ENCODE peak calls at places on chromosomes 7 and 10, in four cellular contexts. One of them, this sample, is unnamed.

GRCh38 chr10:55329796-55330195 is 528.8 kb upstream of the PCDH15 start:
- DNase-seq in endothelial cell: no peak
- DNase-seq in right lobe of liver: no peak
- DNase-seq in RPMI7951: no peak
- DNase-seq in this sample: no peak

GRCh38 chr7:157685430-157686284 is 348.9 kb downstream of the DNAJB6 start:
- DNase-seq in endothelial cell: no peak
- DNase-seq in right lobe of liver: no peak
- DNase-seq in RPMI7951: no peak
- DNase-seq in this sample: no peak

GRCh38 chr7:74284781-74285259 is 4.4 kb upstream of the CLIP2 start:
- DNase-seq in endothelial cell: no peak
- DNase-seq in right lobe of liver: no peak
- DNase-seq in RPMI7951: no peak
- DNase-seq in this sample: peak; percentile 61

GRCh38 chr7:55964802-55965470 is 551 bp downstream of the NIPSNAP2 start:
- DNase-seq in endothelial cell: peak; percentile 65
- DNase-seq in right lobe of liver: peak; percentile 94
- DNase-seq in RPMI7951: peak; percentile 72
- DNase-seq in this sample: peak; percentile 86

GRCh38 chr7:157032644-157033482 is 22.4 kb upstream of the MNX1 start:
- DNase-seq in endothelial cell: no peak
- DNase-seq in right lobe of liver: no peak
- DNase-seq in RPMI7951: peak; percentile 61
- DNase-seq in this sample: no peak

GRCh38 chr7:157397751-157398691 is 61.2 kb downstream of the DNAJB6 start:
- DNase-seq in endothelial cell: peak; percentile 48
- DNase-seq in right lobe of liver: no peak
- DNase-seq in RPMI7951: peak; percentile 66
- DNase-seq in this sample: peak; percentile 79

GRCh38 chr10:112429147-112429546 is 17.6 kb downstream of the ZDHHC6 start:
- DNase-seq in endothelial cell: no peak
- DNase-seq in right lobe of liver: no peak
- DNase-seq in RPMI7951: no peak
- DNase-seq in this sample: no peak

GRCh38 chr10:79409038-79410035 is 36.1 kb downstream of the ZCCHC24 start:
- DNase-seq in endothelial cell: no peak
- DNase-seq in right lobe of liver: peak; percentile 52
- DNase-seq in RPMI7951: peak; percentile 57
- DNase-seq in this sample: no peak

GRCh38 chr7:157238087-157238486 is 98.7 kb upstream of the DNAJB6 start:
- DNase-seq in endothelial cell: no peak
- DNase-seq in right lobe of liver: no peak
- DNase-seq in RPMI7951: no peak
- DNase-seq in this sample: no peak

GRCh38 chr10:70364001-70364771 is 18.2 kb downstream of the LRRC20 start:
- DNase-seq in endothelial cell: peak; percentile 86
- DNase-seq in right lobe of liver: peak; percentile 90
- DNase-seq in RPMI7951: peak; percentile 83
- DNase-seq in this sample: peak; percentile 94

GRCh38 chr7:157496426-157497275 is 159.8 kb downstream of the DNAJB6 start:
- DNase-seq in endothelial cell: no peak
- DNase-seq in right lobe of liver: no peak
- DNase-seq in RPMI7951: no peak
- DNase-seq in this sample: no peak

GRCh38 chr10:97798958-97799565 is 27.3 kb upstream of the SFRP5 start:
- DNase-seq in endothelial cell: no peak
- DNase-seq in right lobe of liver: no peak
- DNase-seq in RPMI7951: peak; percentile 53
- DNase-seq in this sample: no peak

GRCh38 chr10:5942001-5942400 is 35.3 kb downstream of the IL15RA start:
- DNase-seq in endothelial cell: no peak
- DNase-seq in right lobe of liver: no peak
- DNase-seq in RPMI7951: no peak
- DNase-seq in this sample: no peak

GRCh38 chr10:63072951-63073350 is 60.2 kb upstream of the NRBF2 start:
- DNase-seq in endothelial cell: no peak
- DNase-seq in right lobe of liver: no peak
- DNase-seq in RPMI7951: no peak
- DNase-seq in this sample: no peak

GRCh38 chr10:87978166-87978565 is 114.7 kb downstream of the PTEN start:
- DNase-seq in endothelial cell: no peak
- DNase-seq in right lobe of liver: no peak
- DNase-seq in RPMI7951: no peak
- DNase-seq in this sample: no peak

GRCh38 chr10:108901766-108902365 is 1021.4 kb downstream of the XPNPEP1 start:
- DNase-seq in endothelial cell: no peak
- DNase-seq in right lobe of liver: no peak
- DNase-seq in RPMI7951: no peak
- DNase-seq in this sample: no peak

GRCh38 chr7:17947606-17948005 is 7.3 kb upstream of the SNX13 start:
- DNase-seq in endothelial cell: no peak
- DNase-seq in right lobe of liver: no peak
- DNase-seq in RPMI7951: no peak
- DNase-seq in this sample: no peak

GRCh38 chr10:35421553-35422178 is 85.4 kb downstream of the CCNY start:
- DNase-seq in endothelial cell: no peak
- DNase-seq in right lobe of liver: no peak
- DNase-seq in RPMI7951: peak; percentile 86
- DNase-seq in this sample: no peak